ENCODE peak calls at places on chromosomes 7 and 10, in eight cellular contexts. P, B, U, G, S, W, X and R are unnamed samples.

GRCh38 chr7:28133872-28134271 is 46.7 kb downstream of the JAZF1 start:
- DNase-seq in W (no peak), X (no peak), P (no peak), G (no peak), U (no peak), S (no peak), B (no peak), R (no peak)

GRCh38 chr10:122342293-122343134 is 32.0 kb upstream of the PLEKHA1 start:
- DNase-seq in S (peak), B (peak), U (peak), W (peak), X (peak), P (peak), G (no peak), R (no peak)

GRCh38 chr10:14574291-14574690 is 200.4 kb downstream of the FAM107B start:
- DNase-seq in P (no peak), W (no peak), B (no peak), X (no peak), G (no peak), U (no peak), S (no peak), R (no peak)

GRCh38 chr10:103232772-103233488 is 12.8 kb upstream of the RPEL1 start:
- DNase-seq in G (no peak), P (peak), S (no peak), W (no peak), X (peak), U (no peak), B (no peak), R (no peak)

GRCh38 chr10:28788767-28789166 is 111.4 kb downstream of the BAMBI start:
- DNase-seq in U (no peak), G (no peak), W (no peak), X (no peak), B (no peak), S (no peak), P (no peak), R (no peak)

GRCh38 chr7:2719007-2719406 is 31.0 kb downstream of the AMZ1 start:
- DNase-seq in U (peak), P (no peak), S (peak), X (no peak), B (peak), W (peak), G (no peak), R (no peak)

GRCh38 chr7:118918556-118918955 is 694.1 kb downstream of the ANKRD7 start:
- DNase-seq in G (no peak), S (no peak), W (peak), B (no peak), X (peak), P (peak), U (no peak), R (no peak)

GRCh38 chr10:122162566-122163181 is 108.4 kb upstream of the BTBD16 start:
- DNase-seq in P (peak), G (no peak), S (peak), X (peak), W (no peak), B (no peak), U (no peak), R (no peak)

GRCh38 chr10:131200856-131201470 is 110.6 kb downstream of the TCERG1L start:
- DNase-seq in U (no peak), X (no peak), S (no peak), W (no peak), B (no peak), G (no peak), P (no peak), R (no peak)

GRCh38 chr10:95181731-95182130 is 12.3 kb upstream of the ACSM6 start:
- DNase-seq in W (no peak), S (no peak), U (no peak), P (peak), B (no peak), G (no peak), X (no peak), R (no peak)

GRCh38 chr10:1178506-1178905 is 122.3 kb downstream of the WDR37 start:
- DNase-seq in X (no peak), W (no peak), P (no peak), U (no peak), G (no peak), B (no peak), S (no peak), R (no peak)

GRCh38 chr7:55246181-55246580 is 119.0 kb upstream of the LANCL2 start:
- DNase-seq in P (no peak), B (no peak), S (no peak), X (peak), U (no peak), G (no peak), W (no peak), R (no peak)

GRCh38 chr7:105496501-105496900 is 25.6 kb downstream of the PUS7 start:
- DNase-seq in P (no peak), B (no peak), X (peak), U (no peak), W (no peak), S (peak), G (no peak), R (no peak)

GRCh38 chr10:103510791-103511757 is 17.6 kb downstream of the NEURL1 start:
- DNase-seq in S (peak), B (no peak), U (no peak), X (no peak), W (no peak), P (no peak), G (no peak), R (no peak)

GRCh38 chr10:54797636-54798395 is 3.2 kb downstream of the PCDH15 start:
- DNase-seq in U (no peak), P (no peak), G (no peak), W (no peak), B (no peak), X (peak), S (no peak), R (no peak)

GRCh38 chr10:120950103-120950561 is 99.0 kb downstream of the WDR11 start:
- DNase-seq in P (no peak), W (peak), X (peak), G (peak), S (no peak), U (peak), B (no peak), R (no peak)

GRCh38 chr10:5694573-5694972 is 9.9 kb downstream of the TASOR2 start:
- DNase-seq in B (no peak), S (no peak), P (no peak), G (no peak), U (no peak), W (no peak), X (no peak), R (no peak)

GRCh38 chr7:77439572-77439971 is 23.4 kb upstream of the GSAP start:
- DNase-seq in P (peak), W (peak), X (no peak), G (peak), U (no peak), B (peak), S (no peak), R (no peak)

GRCh38 chr10:123156091-123156490 is 1.9 kb downstream of the BUB3 start:
- DNase-seq in G (no peak), P (no peak), U (no peak), B (no peak), W (no peak), S (peak), X (peak), R (no peak)

GRCh38 chr10:100743626-100744135 is 1.7 kb upstream of the PAX2 start:
- DNase-seq in G (no peak), P (peak), U (no peak), W (peak), S (peak), X (peak), B (peak), R (no peak)

GRCh38 chr10:101142533-101143353 is 11.6 kb downstream of the TLX1 start:
- DNase-seq in S (no peak), G (no peak), U (no peak), P (no peak), X (no peak), W (no peak), B (no peak), R (no peak)

GRCh38 chr10:95250856-95251255 is 39.9 kb downstream of the PDLIM1 start:
- DNase-seq in W (no peak), G (no peak), P (no peak), U (peak), S (no peak), B (no peak), X (no peak), R (no peak)

GRCh38 chr10:60444494-60445064 is 54.9 kb upstream of the ANK3 start:
- DNase-seq in U (no peak), P (peak), S (no peak), X (peak), G (no peak), W (peak), B (no peak), R (no peak)

GRCh38 chr10:8768854-8769253 is 714.4 kb downstream of the GATA3 start:
- DNase-seq in P (no peak), B (no peak), S (no peak), X (no peak), U (no peak), G (no peak), W (no peak), R (no peak)

GRCh38 chr10:128137877-128138276 is 11.7 kb upstream of the MKI67 start:
- DNase-seq in S (no peak), X (peak), W (no peak), U (no peak), P (no peak), B (no peak), G (no peak), R (no peak)

GRCh38 chr10:71038921-71039320 is 150.6 kb upstream of the PCBD1 start:
- DNase-seq in G (no peak), B (no peak), S (no peak), U (no peak), W (no peak), X (no peak), P (no peak), R (no peak)

GRCh38 chr10:93565421-93565820 is 1.0 kb upstream of the FFAR4 start:
- DNase-seq in B (no peak), G (no peak), P (no peak), W (no peak), X (no peak), S (no peak), U (no peak), R (no peak)

GRCh38 chr10:93570383-93570782 is 3.9 kb downstream of the FFAR4 start:
- DNase-seq in U (no peak), S (no peak), P (no peak), X (no peak), G (no peak), W (no peak), B (no peak), R (no peak)

GRCh38 chr10:93568105-93568390 is 1.6 kb downstream of the FFAR4 start:
- DNase-seq in W (no peak), B (no peak), P (no peak), U (peak), X (no peak), G (no peak), S (no peak), R (no peak)

GRCh38 chr10:93566435-93567276 is at the start of gene FFAR4:
- DNase-seq in W (peak), G (peak), S (no peak), U (peak), P (no peak), B (peak), X (no peak), R (no peak)

GRCh38 chr10:93567277-93568104 is 1.0 kb downstream of the FFAR4 start:
- DNase-seq in U (no peak), W (no peak), G (no peak), P (no peak), S (no peak), X (no peak), B (no peak), R (no peak)
- H3K4me3 ChIP-seq in U (peak), W (peak), G (peak), P (no peak), S (no peak), X (no peak), B (peak), R (peak)

GRCh38 chr10:119303886-119304285 is 96.5 kb downstream of the GRK5 start:
- DNase-seq in G (no peak), P (no peak), X (no peak), W (no peak), S (no peak), B (no peak), U (no peak), R (no peak)

GRCh38 chr10:119301397-119301796 is 94.0 kb downstream of the GRK5 start:
- DNase-seq in W (no peak), P (no peak), U (no peak), G (no peak), B (no peak), S (peak), X (peak), R (no peak)

GRCh38 chr10:119302591-119303253 is 95.4 kb downstream of the GRK5 start:
- DNase-seq in P (peak), S (no peak), W (no peak), G (no peak), U (no peak), X (no peak), B (no peak), R (no peak)

GRCh38 chr10:119304541-119304940 is 97.2 kb downstream of the GRK5 start:
- DNase-seq in S (peak), G (no peak), X (no peak), W (no peak), U (no peak), B (no peak), P (no peak), R (no peak)

GRCh38 chr10:119302172-119302571 is 94.8 kb downstream of the GRK5 start:
- DNase-seq in U (no peak), G (no peak), W (no peak), S (no peak), P (no peak), B (no peak), X (no peak), R (no peak)
- H3K27ac ChIP-seq in U (no peak), G (no peak), W (no peak), S (no peak), P (peak), B (peak), X (no peak), R (no peak)

GRCh38 chr10:115004236-115004862 is 66.4 kb downstream of the TRUB1 start:
- DNase-seq in B (no peak), P (no peak), S (no peak), U (no peak), X (no peak), G (no peak), W (no peak), R (no peak)

GRCh38 chr10:114996542-114996941 is 58.5 kb downstream of the TRUB1 start:
- DNase-seq in G (no peak), S (peak), B (no peak), X (peak), U (no peak), W (no peak), P (no peak), R (no peak)

GRCh38 chr10:115005771-115006170 is 67.8 kb downstream of the TRUB1 start:
- DNase-seq in X (no peak), S (no peak), W (no peak), G (no peak), B (no peak), P (no peak), U (no peak), R (no peak)

GRCh38 chr10:114998993-114999392 is 61.0 kb downstream of the TRUB1 start:
- DNase-seq in B (no peak), P (no peak), S (no peak), X (no peak), G (no peak), W (no peak), U (no peak), R (no peak)

DNA sequence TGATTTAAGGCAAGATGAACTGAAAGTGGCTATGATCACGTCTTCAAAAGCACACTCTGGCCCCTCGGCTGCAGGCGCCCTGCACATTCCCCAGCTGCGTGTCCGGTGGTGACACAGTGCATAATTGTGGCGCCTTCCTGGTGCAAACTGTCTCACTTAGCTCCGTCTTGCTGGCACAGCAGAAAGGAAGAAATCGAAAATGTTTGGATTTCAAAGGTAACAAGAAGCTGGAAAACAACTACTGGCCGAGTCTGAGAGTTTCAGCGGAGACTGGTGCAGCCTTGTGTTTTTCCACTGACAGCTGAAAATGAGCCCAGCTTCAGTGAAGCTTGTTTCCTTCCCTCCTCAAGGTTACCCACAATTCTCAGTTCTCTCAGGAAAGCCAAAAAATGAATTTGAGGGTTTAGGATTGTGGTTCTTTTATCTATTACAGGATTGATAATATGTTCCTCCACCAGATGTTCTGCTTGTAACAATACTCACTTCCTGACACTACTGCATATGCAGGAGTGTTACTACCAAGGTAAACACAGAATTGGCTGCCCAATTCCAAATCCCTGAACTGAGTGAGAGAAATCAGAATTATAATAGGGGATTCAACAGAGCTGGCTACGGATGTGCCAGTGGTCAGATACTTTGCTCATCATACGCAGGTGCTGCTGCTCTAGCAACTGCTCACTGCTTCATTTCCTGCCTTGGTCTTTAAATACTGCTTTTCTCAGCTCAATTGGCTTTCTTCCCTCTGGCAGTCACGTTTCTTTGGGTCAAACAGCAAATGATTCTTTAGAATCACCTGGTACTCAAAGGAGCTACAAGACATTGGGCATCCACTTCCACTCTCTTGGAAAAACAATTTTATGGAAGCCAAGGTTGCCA is 63.7 kb downstream of the TRUB1 start:
- DNase-seq in X (peak), G (peak), W (no peak), S (peak), B (no peak), U (no peak), P (no peak), R (no peak)
- H3K4me3 ChIP-seq in X (no peak), G (peak), W (no peak), S (peak), B (no peak), U (no peak), P (peak), R (no peak)

GRCh38 chr7:33040803-33041516 is 21.6 kb downstream of the NT5C3A start:
- DNase-seq in P (no peak), G (no peak), X (no peak), S (no peak), U (no peak), B (no peak), W (peak), R (no peak)
- H3K27ac ChIP-seq in P (peak), G (peak), X (peak), S (no peak), U (no peak), B (peak), W (peak), R (no peak)

DNA sequence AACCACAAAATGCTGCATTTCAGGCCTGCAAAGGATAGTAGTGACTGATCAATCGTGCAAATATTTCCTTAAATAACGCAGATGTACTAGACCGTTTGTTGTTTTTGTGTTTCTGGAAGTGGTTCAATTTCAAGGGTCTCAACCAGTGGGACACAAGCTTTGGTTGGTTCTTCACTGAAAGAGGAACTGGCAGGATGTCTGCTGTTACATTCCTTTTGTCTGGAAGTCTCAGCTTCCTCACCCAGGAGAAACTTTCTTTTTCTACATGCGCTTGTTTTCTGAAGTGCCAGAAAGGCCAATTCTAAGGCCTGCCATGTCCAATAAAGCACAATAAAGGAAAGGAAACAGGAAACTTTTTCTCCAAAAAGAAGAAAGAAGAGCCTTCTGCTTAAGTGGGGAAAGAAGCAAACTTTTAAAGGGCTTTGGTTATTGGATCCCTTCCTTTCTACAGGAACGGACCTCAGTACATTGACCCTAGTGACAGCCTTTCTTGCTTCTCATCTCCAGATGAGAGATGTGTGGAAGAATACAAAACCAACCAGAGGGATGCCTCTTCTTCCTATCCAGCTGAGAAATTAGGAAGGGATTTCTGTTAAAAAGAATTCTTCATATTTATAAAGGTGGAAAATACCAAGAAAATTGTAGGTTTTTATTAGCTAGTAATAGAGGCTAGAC is 4.2 kb downstream of the DKK1 start:
- DNase-seq in W (no peak), S (peak), B (no peak), X (peak), G (no peak), P (no peak), U (no peak), R (no peak)
- H3K4me3 ChIP-seq in W (no peak), S (peak), B (peak), X (peak), G (no peak), P (no peak), U (no peak), R (no peak)

GRCh38 chr10:80506836-80507483 is 30.7 kb upstream of the SH2D4B start:
- DNase-seq in U (no peak), X (no peak), S (peak), P (no peak), B (no peak), W (no peak), G (no peak), R (no peak)
- H3K27ac ChIP-seq in U (no peak), X (no peak), S (no peak), P (peak), B (peak), W (no peak), G (peak), R (no peak)

GRCh38 chr10:45582386-45582781 is 90.2 kb downstream of the ZFAND4 start:
- DNase-seq in U (no peak), B (no peak), G (no peak), S (no peak), P (no peak), X (no peak), W (no peak), R (no peak)
- H3K4me3 ChIP-seq in U (no peak), B (no peak), G (no peak), S (no peak), P (no peak), X (no peak), W (no peak), R (no peak)